ENCODE peak calls at places on chromosomes 3 and 15, in six cellular contexts. N, W, G, V, E and M are unnamed samples. For H3K9me3, the result is how much of the 10 kb centered on the place peaks cover.

GRCh38 chr3:185693985-185694675 is 108.0 kb downstream of the SENP2 start:
- DNase-seq in N (no peak), W (no peak), G (no peak), V (no peak), E (no peak), M (no peak)

GRCh38 chr15:34240537-34240936 is 15.7 kb downstream of the EMC4 start:
- DNase-seq in N (no peak), W (no peak), G (no peak), V (no peak), E (no peak), M (no peak)

GRCh38 chr3:143265501-143266070 is 146.0 kb downstream of the CHST2 start:
- DNase-seq in N (no peak), W (no peak), G (no peak), V (no peak), E (no peak), M (no peak)

GRCh38 chr3:63519426-63519825 is 133.0 kb upstream of the SNTN start:
- DNase-seq in N (no peak), W (no peak), G (no peak), V (no peak), E (no peak), M (no peak)

GRCh38 chr3:2856062-2856792 is 253.9 kb downstream of the IL5RA start:
- DNase-seq in N (no peak), W (no peak), G (no peak), V (no peak), E (no peak), M (no peak)

GRCh38 chr3:32872487-32873382 is 54.9 kb downstream of the TRIM71 start:
- DNase-seq in N (no peak), W (no peak), G (no peak), V (no peak), E (no peak), M (no peak)

GRCh38 chr15:77858677-77859490 is 218.6 kb downstream of the TBC1D2B start:
- DNase-seq in N (no peak), W (no peak), G (no peak), V (no peak), E (no peak), M (no peak)

GRCh38 chr15:63226966-63227401 is 37.6 kb downstream of the RAB8B start:
- DNase-seq in N (no peak), W (no peak), G (no peak), V (no peak), E (no peak), M (no peak)

GRCh38 chr3:107690522-107691138 is 167.9 kb downstream of the BBX start:
- DNase-seq in N (peak), W (peak), G (peak), V (no peak), E (peak), M (peak)

GRCh38 chr3:39052613-39053012 is 797 bp downstream of the WDR48 start:
- DNase-seq in N (no peak), W (no peak), G (peak), V (no peak), E (no peak), M (no peak)

GRCh38 chr3:58562498-58562897 is 14.7 kb downstream of the FAM107A start:
- DNase-seq in N (no peak), W (no peak), G (no peak), V (no peak), E (no peak), M (no peak)

GRCh38 chr3:150787741-150788370 is 24.9 kb upstream of the SIAH2 start:
- DNase-seq in N (peak), W (peak), G (peak), V (no peak), E (peak), M (peak)

GRCh38 chr3:188746291-188746783 is 425.4 kb upstream of the TPRG1 start:
- DNase-seq in N (no peak), W (peak), G (no peak), V (no peak), E (no peak), M (no peak)

GRCh38 chr15:78314181-78314581 is 14.8 kb upstream of the SKIC8 start:
- DNase-seq in N (no peak), W (no peak), G (no peak), V (no peak), E (no peak), M (no peak)

GRCh38 chr3:129505341-129505740 is 23.1 kb upstream of the RHO start:
- DNase-seq in N (no peak), W (no peak), G (no peak), V (no peak), E (no peak), M (no peak)

GRCh38 chr3:139928708-139929505 is 6.1 kb upstream of the CLSTN2 start:
- DNase-seq in N (no peak), W (no peak), G (no peak), V (no peak), E (no peak), M (no peak)

GRCh38 chr15:96878129-96878528 is 547.6 kb downstream of the NR2F2 start:
- DNase-seq in N (no peak), W (no peak), G (no peak), V (no peak), E (no peak), M (no peak)

GRCh38 chr15:65529754-65530317 is 427 bp upstream of the HACD3 start:
- DNase-seq in N (no peak), W (no peak), G (no peak), V (no peak), E (no peak), M (no peak)

GRCh38 chr3:10023587-10024310 is 2.5 kb upstream of the FANCD2 start:
- DNase-seq in N (no peak), W (no peak), G (no peak), V (no peak), E (no peak), M (no peak)

GRCh38 chr15:67010898-67011619 is 54.3 kb upstream of the SMAD3 start:
- DNase-seq in N (no peak), W (no peak), G (no peak), V (no peak), E (no peak), M (no peak)

GRCh38 chr3:129657261-129658046 is 51.0 kb upstream of the PLXND1 start:
- DNase-seq in N (no peak), W (no peak), G (no peak), V (no peak), E (no peak), M (no peak)

GRCh38 chr15:60412807-60413597 is 15.2 kb upstream of the ANXA2 start:
- DNase-seq in N (no peak), W (no peak), G (no peak), V (no peak), E (no peak), M (no peak)

GRCh38 chr15:51144021-51144532 is 49.4 kb upstream of the TNFAIP8L3 start:
- DNase-seq in N (peak), W (no peak), G (no peak), V (no peak), E (peak), M (no peak)

GRCh38 chr15:90839187-90840071 is 29.0 kb upstream of the FURIN start:
- DNase-seq in N (no peak), W (peak), G (no peak), V (peak), E (no peak), M (peak)

GRCh38 chr3:114411292-114411691 is 117.5 kb downstream of the TIGIT start:
- DNase-seq in N (no peak), W (no peak), G (no peak), V (no peak), E (no peak), M (no peak)

GRCh38 chr3:73475175-73475574 is 149.6 kb downstream of the PDZRN3 start:
- DNase-seq in N (no peak), W (no peak), G (no peak), V (no peak), E (no peak), M (no peak)

GRCh38 chr3:124520970-124521369 is 209.3 kb upstream of the UMPS start:
- DNase-seq in N (no peak), W (peak), G (no peak), V (no peak), E (no peak), M (no peak)

GRCh38 chr3:115804722-115805121 is 181.4 kb downstream of the GAP43 start:
- DNase-seq in N (no peak), W (no peak), G (no peak), V (no peak), E (no peak), M (no peak)

GRCh38 chr3:140203510-140203909 is 268.5 kb downstream of the CLSTN2 start:
- DNase-seq in N (no peak), W (no peak), G (no peak), V (no peak), E (no peak), M (peak)

GRCh38 chr15:77832874-77833273 is 200.2 kb upstream of the LINGO1 start:
- DNase-seq in N (no peak), W (no peak), G (no peak), V (no peak), E (no peak), M (no peak)

GRCh38 chr15:51917493-51917892 is 54.1 kb downstream of the LEO1 start:
- DNase-seq in N (peak), W (peak), G (peak), V (peak), E (peak), M (peak)

GRCh38 chr3:71432044-71432970 is 151.2 kb downstream of the FOXP1 start:
- DNase-seq in N (no peak), W (no peak), G (no peak), V (no peak), E (no peak), M (no peak)

GRCh38 chr3:73508330-73508954 is 116.3 kb downstream of the PDZRN3 start:
- DNase-seq in N (peak), W (peak), G (peak), V (no peak), E (peak), M (peak)

DNA sequence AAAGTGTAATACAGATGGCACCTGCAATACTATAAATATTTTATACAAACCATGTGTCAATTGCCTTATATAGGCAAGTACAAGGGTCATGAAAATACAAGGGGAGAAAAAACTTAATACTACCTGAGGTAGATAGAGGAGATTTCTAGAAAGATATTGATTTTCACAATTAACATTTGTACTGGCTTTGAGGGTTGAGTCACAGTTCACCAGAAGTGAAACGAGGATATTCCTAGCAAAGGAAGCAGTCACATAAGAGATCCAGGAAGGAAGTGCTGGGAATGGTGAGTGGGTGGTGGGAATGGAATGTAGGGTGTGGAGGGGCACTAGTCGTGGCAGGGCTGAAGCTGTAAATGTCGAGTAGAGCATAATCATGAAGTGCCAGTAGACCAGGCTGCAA is 108.7 kb downstream of the P2RY1 start:
- DNase-seq in N (peak), W (no peak), G (no peak), V (no peak), E (no peak), M (no peak)
- TF ChIP-seq YY1 in N (no peak), W (no peak), G (no peak), V (no peak), E (no peak), M (no peak)

GRCh38 chr15:27179789-27180188 is 208.8 kb downstream of the GABRG3 start:
- DNase-seq in N (no peak), W (no peak), G (no peak), V (no peak), E (peak), M (no peak)
- H3K9me3 ChIP-seq in N (under half), W (under half), G (under half), V (under half), E (under half), M (under half)

DNA sequence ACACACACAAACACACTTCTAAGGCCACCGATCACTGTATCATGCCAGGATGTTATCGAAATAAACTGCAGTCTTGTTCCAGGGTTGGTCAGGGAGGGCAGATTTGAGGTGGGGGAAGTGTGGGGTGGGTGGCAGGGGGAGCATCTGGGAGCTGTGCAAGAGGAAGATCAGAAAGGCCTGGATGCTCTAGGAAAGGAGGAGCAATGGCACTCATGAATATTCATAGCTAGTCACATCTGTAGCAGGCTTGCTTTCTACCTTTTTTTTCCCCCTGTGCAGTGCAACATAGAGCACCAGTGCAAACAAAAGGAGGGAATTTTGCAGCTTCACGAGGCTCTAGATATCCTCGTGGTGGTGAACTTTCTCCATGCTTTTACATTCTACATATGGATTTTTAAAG is 84.9 kb downstream of the MEIS2 start:
- DNase-seq in N (no peak), W (no peak), G (no peak), V (no peak), E (no peak), M (no peak)
- H3K4me3 ChIP-seq in N (no peak), W (no peak), G (no peak), V (no peak), E (no peak), M (no peak)

DNA sequence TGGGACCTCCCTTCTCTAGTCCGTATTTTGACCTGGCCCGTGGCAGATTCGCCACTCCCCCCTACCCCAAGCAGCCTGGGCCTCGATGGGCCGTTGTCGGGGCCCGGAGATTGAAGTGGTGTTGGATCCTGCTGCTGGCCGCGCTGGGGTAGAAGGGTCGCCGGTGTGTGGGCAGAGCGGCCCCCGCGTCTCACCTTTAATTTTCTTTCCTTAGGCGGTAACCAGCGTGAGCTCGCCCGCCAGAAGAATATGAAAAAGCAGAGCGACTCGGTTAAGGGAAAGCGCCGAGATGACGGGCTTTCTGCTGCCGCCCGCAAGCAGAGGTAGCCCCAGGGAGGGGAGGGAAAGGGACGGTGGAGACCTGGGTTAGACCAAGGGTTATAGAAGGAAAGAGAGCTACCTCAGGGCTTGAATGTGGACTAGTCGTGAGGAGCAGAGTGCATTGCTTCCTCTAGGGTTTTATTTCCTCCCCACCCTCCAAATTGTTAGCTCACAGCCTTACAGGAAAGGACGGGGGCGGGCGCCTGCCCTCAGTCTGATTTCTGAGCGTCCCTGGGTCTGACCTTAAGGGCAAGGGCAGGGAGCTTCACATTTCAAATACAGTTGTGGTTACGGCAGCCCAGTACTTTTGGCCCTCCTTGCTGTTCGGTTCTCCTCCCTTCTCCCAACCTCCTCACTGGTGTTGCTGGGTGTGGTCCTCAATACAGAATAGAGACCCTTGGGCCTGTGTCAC is 807 bp downstream of the SERF2 start:
- DNase-seq in N (no peak), W (no peak), G (peak), V (no peak), E (peak), M (no peak)
- TF ChIP-seq YY1 in N (no peak), W (no peak), G (no peak), V (no peak), E (no peak), M (no peak)

GRCh38 chr3:123034120-123034519 is 6.6 kb upstream of the SEMA5B start:
- DNase-seq in N (no peak), W (no peak), G (no peak), V (no peak), E (no peak), M (no peak)
- H3K9me3 ChIP-seq in N (under half), W (under half), G (under half), V (under half), E (under half), M (under half)

GRCh38 chr3:19348929-19349564 is 200.7 kb downstream of the KCNH8 start:
- DNase-seq in N (peak), W (peak), G (peak), V (no peak), E (peak), M (peak)
- H3K4me3 ChIP-seq in N (no peak), W (no peak), G (no peak), V (no peak), E (no peak), M (no peak)

GRCh38 chr15:55873024-55873745 is 120.2 kb downstream of the NEDD4 start:
- DNase-seq in N (no peak), W (no peak), G (peak), V (no peak), E (no peak), M (no peak)
- TF ChIP-seq YY1 in N (no peak), W (no peak), G (no peak), V (no peak), E (no peak), M (no peak)

GRCh38 chr3:52391096-52391495 is 53.8 kb downstream of the SEMA3G start:
- DNase-seq in N (no peak), W (no peak), G (no peak), V (no peak), E (no peak), M (no peak)
- H3K9me3 ChIP-seq in N (under half), W (under half), G (under half), V (under half), E (under half), M (under half)